ENCODE peak calls at places on chromosomes 11 and 22, in six cellular contexts. C, O, P, B, H and N are unnamed samples.

GRCh38 chr11:8426076-8426475 is 162.4 kb upstream of the LMO1 start:
- DNase-seq in C (no peak), P (no peak), B (no peak), H (no peak), O (no peak), N (no peak)

GRCh38 chr11:41010361-41011050 is 448.9 kb downstream of the LRRC4C start:
- DNase-seq in B (no peak), O (no peak), H (no peak), C (no peak), P (no peak), N (no peak)

GRCh38 chr22:46916886-46917625 is 154.6 kb downstream of the TBC1D22A start:
- DNase-seq in O (no peak), P (peak), C (no peak), B (no peak), H (no peak), N (no peak)

GRCh38 chr22:27454807-27455450 is 346.6 kb downstream of the MN1 start:
- DNase-seq in C (no peak), P (no peak), B (no peak), H (no peak), O (no peak), N (no peak)

GRCh38 chr22:30087611-30088010 is 7.3 kb downstream of the HORMAD2 start:
- DNase-seq in P (no peak), B (no peak), C (no peak), H (no peak), O (no peak), N (no peak)

GRCh38 chr11:68340784-68341556 is 28.6 kb downstream of the LRP5 start:
- DNase-seq in P (no peak), O (no peak), H (no peak), C (no peak), B (peak), N (no peak)

GRCh38 chr22:46934746-46935491 is 172.5 kb downstream of the TBC1D22A start:
- DNase-seq in C (no peak), B (peak), H (no peak), O (no peak), P (peak), N (no peak)

GRCh38 chr11:100855466-100856067 is 168.5 kb downstream of the ARHGAP42 start:
- DNase-seq in B (peak), P (no peak), H (no peak), O (no peak), C (no peak), N (no peak)

GRCh38 chr11:117219455-117219854 is 12.4 kb downstream of the PCSK7 start:
- DNase-seq in O (no peak), C (no peak), B (no peak), P (no peak), H (peak), N (peak)

GRCh38 chr11:57464343-57465181 is 4.2 kb downstream of the RTN4RL2 start:
- DNase-seq in O (no peak), P (no peak), H (no peak), B (no peak), C (no peak), N (no peak)

GRCh38 chr11:32420139-32420538 is 15.2 kb downstream of the WT1 start:
- DNase-seq in P (no peak), B (no peak), H (no peak), O (no peak), C (no peak), N (no peak)

GRCh38 chr11:60859616-60860250 is 4.0 kb upstream of the PTGDR2 start:
- DNase-seq in C (no peak), H (peak), O (no peak), P (no peak), B (no peak), N (peak)

GRCh38 chr22:25447689-25448434 is 116.6 kb upstream of the GRK3 start:
- DNase-seq in B (peak), H (peak), C (peak), P (peak), O (peak), N (no peak)

GRCh38 chr22:49756656-49757055 is 71.0 kb downstream of the BRD1 start:
- DNase-seq in B (no peak), H (peak), P (no peak), O (no peak), C (no peak), N (peak)

GRCh38 chr11:14310696-14311095 is 48.3 kb downstream of the RRAS2 start:
- DNase-seq in H (no peak), O (no peak), P (no peak), B (no peak), C (no peak), N (no peak)

GRCh38 chr11:66123902-66124301 is 53.8 kb downstream of the PACS1 start:
- DNase-seq in B (no peak), P (peak), H (no peak), C (no peak), O (no peak), N (no peak)

GRCh38 chr11:78381867-78382266 is 35.8 kb downstream of the GAB2 start:
- DNase-seq in O (no peak), P (no peak), C (no peak), H (no peak), B (no peak), N (no peak)

GRCh38 chr11:114150671-114151070 is 91.2 kb downstream of the ZBTB16 start:
- DNase-seq in B (no peak), H (peak), C (no peak), O (no peak), P (no peak), N (no peak)

GRCh38 chr11:534592-535518 is 521 bp downstream of the HRAS start:
- DNase-seq in C (no peak), H (no peak), B (peak), O (no peak), P (no peak), N (peak)

GRCh38 chr22:50436134-50436830 is 38.6 kb downstream of the SBF1 start:
- DNase-seq in B (no peak), P (no peak), C (no peak), O (no peak), H (no peak), N (peak)

GRCh38 chr11:2097356-2097997 is 41.7 kb downstream of the IGF2 start:
- DNase-seq in H (peak), B (no peak), O (peak), C (no peak), P (peak), N (peak)

GRCh38 chr11:12161137-12161536 is 50.7 kb downstream of the MICAL2 start:
- DNase-seq in H (no peak), B (no peak), C (no peak), P (no peak), O (peak), N (no peak)

GRCh38 chr22:20542736-20543135 is 35.3 kb downstream of the MED15 start:
- DNase-seq in P (no peak), O (no peak), B (no peak), C (no peak), H (no peak), N (no peak)

GRCh38 chr22:19989725-19990067 is 26.9 kb downstream of the ARVCF start:
- DNase-seq in O (no peak), C (no peak), H (no peak), P (no peak), B (no peak), N (no peak)

GRCh38 chr11:74380746-74381439 is 17.3 kb downstream of the PGM2L1 start:
- DNase-seq in P (peak), C (no peak), B (no peak), H (no peak), O (no peak), N (no peak)

GRCh38 chr11:128776434-128777284 is 82.8 kb downstream of the FLI1 start:
- DNase-seq in P (no peak), C (no peak), H (no peak), B (peak), O (peak), N (no peak)

DNA sequence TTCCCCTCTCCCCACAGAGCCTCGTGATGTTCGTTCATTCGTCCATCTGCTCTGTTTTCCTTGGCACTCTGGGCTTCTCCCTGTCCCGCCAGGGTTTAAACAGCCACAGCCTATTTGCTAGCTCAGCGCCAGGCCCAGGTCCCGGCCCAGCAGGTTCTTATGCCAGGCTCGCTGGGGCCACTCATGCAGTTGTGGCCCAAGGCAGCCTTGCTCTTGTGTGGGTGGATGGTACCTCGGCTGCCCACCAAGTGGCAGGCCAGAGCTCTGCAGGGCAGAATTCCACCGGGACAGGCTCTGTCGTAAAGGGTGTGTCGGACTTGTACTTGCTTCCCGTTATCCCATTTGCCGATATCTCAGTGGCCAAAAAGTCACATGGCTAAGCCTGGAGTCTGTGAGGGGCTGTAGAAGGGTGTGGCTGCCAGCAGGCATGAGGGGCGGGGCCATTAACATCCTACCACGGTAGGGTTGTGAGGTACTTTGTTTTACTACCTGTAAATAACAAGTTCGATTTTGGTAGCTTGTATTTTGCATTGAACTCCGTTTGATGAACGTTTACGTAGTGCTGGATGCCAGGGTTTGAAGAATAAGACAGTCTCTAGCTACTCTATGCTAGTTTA is 7.9 kb downstream of the FAM118A start:
- DNase-seq in C (peak), O (peak), H (peak), P (peak), B (no peak), N (no peak)
- TF ChIP-seq CTCF in C (no peak), O (peak), H (peak), P (peak), B (no peak), N (peak)

DNA sequence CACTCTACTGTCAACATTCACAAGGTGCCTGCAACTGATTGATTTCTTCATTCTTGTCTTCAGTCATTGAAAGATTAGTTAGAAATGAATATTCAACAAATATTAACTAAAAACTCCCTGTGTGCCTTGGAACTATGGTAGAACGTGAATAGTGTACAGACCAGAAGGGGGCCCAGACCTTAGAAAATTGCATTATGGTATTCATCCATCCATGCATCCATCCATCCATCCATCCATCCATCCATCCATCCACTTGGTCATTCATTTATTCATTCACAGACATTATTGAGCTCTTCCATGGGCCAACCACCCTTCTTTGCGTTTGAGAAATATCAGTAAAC is 10.2 kb upstream of the ACCSL start:
- DNase-seq in B (no peak), P (no peak), O (no peak), C (no peak), H (no peak), N (no peak)
- TF ChIP-seq CTCF in B (no peak), P (no peak), O (no peak), C (no peak), H (no peak), N (peak)

DNA sequence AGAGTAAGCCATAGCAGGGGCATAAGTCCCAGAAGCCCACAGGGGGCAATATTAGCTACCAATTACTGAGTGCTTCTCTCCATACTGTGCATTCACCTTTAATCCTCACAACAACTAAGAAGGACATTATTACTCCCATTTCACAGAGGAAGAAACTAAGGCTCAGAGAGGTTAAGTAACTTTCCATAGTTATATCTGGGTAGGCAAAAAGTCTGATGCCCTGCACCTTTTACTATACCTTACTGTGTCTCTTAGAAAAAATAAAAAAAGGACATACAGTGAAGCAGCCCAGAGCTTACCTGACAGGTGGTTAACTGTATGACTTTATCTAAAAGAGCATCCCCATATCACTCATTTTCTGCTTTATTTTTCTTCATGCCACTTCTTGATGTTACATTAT is 2.6 kb downstream of the SERGEF start:
- DNase-seq in C (no peak), H (no peak), O (no peak), B (peak), P (no peak), N (no peak)
- TF ChIP-seq CTCF in C (peak), H (no peak), O (no peak), B (no peak), P (no peak), N (peak)

DNA sequence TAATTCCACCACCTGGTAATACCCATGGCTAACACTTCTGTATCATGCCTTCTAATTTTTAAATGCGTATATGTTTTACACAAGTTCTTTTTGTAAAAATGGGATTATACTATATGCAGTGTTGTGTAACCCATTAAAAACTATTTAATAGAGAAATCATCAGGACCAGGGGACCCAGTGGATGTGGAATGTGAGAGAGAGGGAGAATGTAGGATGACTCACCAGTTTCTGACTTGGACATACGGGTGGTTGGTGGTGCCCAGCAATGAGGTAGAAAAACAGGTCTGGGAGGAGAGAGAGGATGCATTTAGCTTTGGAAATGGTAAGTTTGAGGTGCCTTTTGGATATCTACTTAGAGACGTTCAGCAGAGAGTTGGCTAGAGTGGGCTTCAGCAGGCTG is 112.0 kb upstream of the TBCEL start:
- DNase-seq in P (no peak), B (no peak), H (no peak), C (no peak), O (no peak), N (no peak)
- TF ChIP-seq CTCF in P (no peak), B (no peak), H (no peak), C (no peak), O (no peak), N (no peak)

DNA sequence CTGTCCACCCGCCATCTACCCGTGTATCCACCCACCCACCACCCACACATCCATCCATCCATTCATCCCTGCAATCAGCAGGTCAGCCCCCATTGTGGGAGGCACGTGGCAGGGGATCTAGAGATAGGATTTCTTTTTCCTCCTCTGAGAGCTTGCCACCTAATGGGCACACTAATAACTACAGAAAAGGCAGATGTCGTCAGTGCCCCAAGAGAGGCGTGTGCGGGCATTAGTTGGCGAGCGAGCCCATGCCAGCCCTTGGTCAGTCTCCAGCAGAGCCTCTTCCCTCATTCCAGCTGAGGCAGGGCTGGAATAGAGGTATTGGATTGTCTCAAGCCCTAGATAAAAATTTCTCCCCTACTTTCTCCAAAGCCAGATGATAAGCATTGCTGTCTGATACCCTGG is 9.7 kb downstream of the USP2 start:
- DNase-seq in C (no peak), H (no peak), B (no peak), O (peak), P (no peak), N (no peak)
- TF ChIP-seq CTCF in C (no peak), H (no peak), B (peak), O (peak), P (no peak), N (peak)

GRCh38 chr11:109088061-109088460 is 333.9 kb upstream of the C11orf87 start:
- DNase-seq in B (no peak), O (no peak), H (no peak), C (no peak), P (no peak), N (no peak)

GRCh38 chr11:109085708-109086373 is 336.1 kb upstream of the C11orf87 start:
- DNase-seq in O (peak), C (no peak), P (no peak), B (no peak), H (no peak), N (no peak)

GRCh38 chr11:109089144-109089543 is 332.8 kb upstream of the C11orf87 start:
- DNase-seq in B (no peak), H (no peak), O (no peak), P (no peak), C (no peak), N (no peak)

DNA sequence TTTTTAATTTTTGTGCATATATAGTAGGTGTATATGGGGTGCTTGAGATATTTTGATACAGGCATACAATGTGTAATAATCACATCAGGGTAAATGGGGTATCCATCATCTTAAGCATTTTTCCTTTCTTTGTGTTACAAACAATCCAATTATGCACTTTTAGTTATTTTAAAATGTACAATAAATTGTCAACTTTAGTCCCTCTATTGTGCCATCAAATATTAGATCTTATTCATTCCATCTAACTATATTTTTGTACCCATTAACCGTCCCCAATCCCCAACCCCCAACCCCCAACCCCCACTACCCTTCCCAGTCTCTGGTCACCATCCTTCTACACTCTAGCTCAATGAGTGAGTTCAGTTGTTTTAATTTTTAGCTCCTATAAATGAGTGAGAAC is 335.1 kb upstream of the C11orf87 start:
- DNase-seq in B (no peak), H (no peak), P (no peak), O (no peak), C (no peak), N (no peak)
- TF ChIP-seq CTCF in B (no peak), H (no peak), P (no peak), O (no peak), C (no peak), N (no peak)